ENCODE peak calls at places on chromosomes 6 and 20, in four cellular contexts. One of them, this sample, is unnamed. For H3K27me3, the result is how much of the 10 kb centered on the place peaks cover.

GRCh38 chr6:166676270-166676860 is 49.3 kb upstream of the RPS6KA2 start:
- DNase-seq in pancreas: no peak
- DNase-seq in left ventricle myocardium inferior: no peak
- DNase-seq in thoracic aorta: no peak
- DNase-seq in this sample: no peak

GRCh38 chr20:49668181-49668877 is 45.3 kb downstream of the B4GALT5 start:
- DNase-seq in pancreas: no peak
- DNase-seq in left ventricle myocardium inferior: peak
- DNase-seq in thoracic aorta: no peak
- DNase-seq in this sample: no peak

GRCh38 chr20:46808565-46808964 is 86.1 kb upstream of the EYA2 start:
- DNase-seq in pancreas: no peak
- DNase-seq in left ventricle myocardium inferior: no peak
- DNase-seq in thoracic aorta: no peak
- DNase-seq in this sample: no peak

GRCh38 chr6:17493286-17493685 is 99.9 kb downstream of the CAP2 start:
- DNase-seq in pancreas: no peak
- DNase-seq in left ventricle myocardium inferior: no peak
- DNase-seq in thoracic aorta: no peak
- DNase-seq in this sample: peak

GRCh38 chr6:32432050-32432450 is 7.6 kb upstream of the HLA-DRA start:
- DNase-seq in pancreas: no peak
- DNase-seq in left ventricle myocardium inferior: no peak
- DNase-seq in thoracic aorta: no peak
- DNase-seq in this sample: peak

GRCh38 chr6:84411060-84411629 is 183.7 kb upstream of the CEP162 start:
- DNase-seq in pancreas: no peak
- DNase-seq in left ventricle myocardium inferior: no peak
- DNase-seq in thoracic aorta: no peak
- DNase-seq in this sample: no peak

GRCh38 chr6:159533016-159533415 is 160.0 kb downstream of the SOD2 start:
- DNase-seq in pancreas: no peak
- DNase-seq in left ventricle myocardium inferior: no peak
- DNase-seq in thoracic aorta: no peak
- DNase-seq in this sample: no peak

GRCh38 chr6:44956426-44956825 is 371.7 kb upstream of the RUNX2 start:
- DNase-seq in pancreas: no peak
- DNase-seq in left ventricle myocardium inferior: no peak
- DNase-seq in thoracic aorta: no peak
- DNase-seq in this sample: no peak

GRCh38 chr6:2578729-2579128 is 172.0 kb downstream of the MYLK4 start:
- DNase-seq in pancreas: no peak
- DNase-seq in left ventricle myocardium inferior: no peak
- DNase-seq in thoracic aorta: no peak
- DNase-seq in this sample: peak

GRCh38 chr6:138499303-138499991 is at the start of gene NHSL1:
- DNase-seq in pancreas: no peak
- DNase-seq in left ventricle myocardium inferior: no peak
- DNase-seq in thoracic aorta: no peak
- DNase-seq in this sample: no peak

GRCh38 chr6:72905705-72906478 is 284.0 kb downstream of the KCNQ5 start:
- DNase-seq in pancreas: no peak
- DNase-seq in left ventricle myocardium inferior: no peak
- DNase-seq in thoracic aorta: no peak
- DNase-seq in this sample: no peak

GRCh38 chr20:46520976-46521579 is 7.7 kb upstream of the ZNF334 start:
- DNase-seq in pancreas: peak
- DNase-seq in left ventricle myocardium inferior: no peak
- DNase-seq in thoracic aorta: no peak
- DNase-seq in this sample: peak

GRCh38 chr20:2314759-2315439 is 19.1 kb downstream of the TGM3 start:
- DNase-seq in pancreas: peak
- DNase-seq in left ventricle myocardium inferior: peak
- DNase-seq in thoracic aorta: no peak
- DNase-seq in this sample: no peak

GRCh38 chr20:50153153-50153499 is 397 bp downstream of the PEDS1 start:
- DNase-seq in pancreas: no peak
- DNase-seq in left ventricle myocardium inferior: no peak
- DNase-seq in thoracic aorta: no peak
- DNase-seq in this sample: no peak

GRCh38 chr6:140441256-140441655 is 1066.8 kb upstream of the CITED2 start:
- DNase-seq in pancreas: peak
- DNase-seq in left ventricle myocardium inferior: peak
- DNase-seq in thoracic aorta: no peak
- DNase-seq in this sample: peak

GRCh38 chr6:112682088-112682487 is 335.0 kb downstream of the RFPL4B start:
- DNase-seq in pancreas: no peak
- DNase-seq in left ventricle myocardium inferior: no peak
- DNase-seq in thoracic aorta: no peak
- DNase-seq in this sample: no peak

GRCh38 chr20:44414808-44415207 is 59.3 kb downstream of the HNF4A start:
- DNase-seq in pancreas: no peak
- DNase-seq in left ventricle myocardium inferior: no peak
- DNase-seq in thoracic aorta: no peak
- DNase-seq in this sample: no peak

GRCh38 chr20:31484001-31484400 is 8.9 kb downstream of the REM1 start:
- DNase-seq in pancreas: no peak
- DNase-seq in left ventricle myocardium inferior: no peak
- DNase-seq in thoracic aorta: no peak
- DNase-seq in this sample: peak

GRCh38 chr6:113596907-113597583 is 260.1 kb upstream of the MARCKS start:
- DNase-seq in pancreas: no peak
- DNase-seq in left ventricle myocardium inferior: no peak
- DNase-seq in thoracic aorta: no peak
- DNase-seq in this sample: no peak

GRCh38 chr6:154070041-154070440 is 31.0 kb downstream of the OPRM1 start:
- DNase-seq in pancreas: no peak
- DNase-seq in left ventricle myocardium inferior: no peak
- DNase-seq in thoracic aorta: no peak
- DNase-seq in this sample: no peak

GRCh38 chr6:36319436-36319762 is 17.3 kb downstream of the BNIP5 start:
- DNase-seq in pancreas: no peak
- DNase-seq in left ventricle myocardium inferior: no peak
- DNase-seq in thoracic aorta: no peak
- DNase-seq in this sample: no peak

GRCh38 chr20:10673831-10674683 is at the start of gene JAG1:
- DNase-seq in pancreas: peak
- DNase-seq in left ventricle myocardium inferior: peak
- DNase-seq in thoracic aorta: peak
- DNase-seq in this sample: peak

GRCh38 chr20:10524643-10525042 is 89.5 kb downstream of the SLX4IP start:
- DNase-seq in pancreas: no peak
- DNase-seq in left ventricle myocardium inferior: no peak
- DNase-seq in thoracic aorta: no peak
- DNase-seq in this sample: no peak

GRCh38 chr6:44456070-44456965 is 68.8 kb downstream of the CDC5L start:
- DNase-seq in pancreas: peak
- DNase-seq in left ventricle myocardium inferior: no peak
- DNase-seq in thoracic aorta: no peak
- DNase-seq in this sample: peak

GRCh38 chr20:58870293-58871014 is 17.9 kb downstream of the GNAS start:
- DNase-seq in pancreas: peak
- DNase-seq in left ventricle myocardium inferior: peak
- DNase-seq in thoracic aorta: no peak
- DNase-seq in this sample: peak

GRCh38 chr20:2798814-2799213 is 1.6 kb downstream of the CPXM1 start:
- DNase-seq in pancreas: no peak
- DNase-seq in left ventricle myocardium inferior: no peak
- DNase-seq in thoracic aorta: no peak
- DNase-seq in this sample: no peak

GRCh38 chr6:73285674-73286283 is 22.8 kb upstream of the KHDC1 start:
- DNase-seq in pancreas: no peak
- DNase-seq in left ventricle myocardium inferior: no peak
- DNase-seq in thoracic aorta: no peak
- DNase-seq in this sample: peak

GRCh38 chr6:71309666-71310065 is 21.1 kb downstream of the OGFRL1 start:
- DNase-seq in pancreas: no peak
- DNase-seq in left ventricle myocardium inferior: no peak
- DNase-seq in thoracic aorta: no peak
- DNase-seq in this sample: no peak

GRCh38 chr6:32194825-32195651 is 2.6 kb upstream of the GPSM3 start:
- DNase-seq in pancreas: no peak
- DNase-seq in left ventricle myocardium inferior: no peak
- DNase-seq in thoracic aorta: no peak
- DNase-seq in this sample: peak

GRCh38 chr6:82169138-82169876 is 78.2 kb downstream of the IBTK start:
- DNase-seq in pancreas: no peak
- DNase-seq in left ventricle myocardium inferior: no peak
- DNase-seq in thoracic aorta: no peak
- DNase-seq in this sample: no peak

GRCh38 chr6:33174784-33175183 is 17.5 kb downstream of the COL11A2 start:
- DNase-seq in pancreas: no peak
- DNase-seq in left ventricle myocardium inferior: no peak
- DNase-seq in thoracic aorta: no peak
- DNase-seq in this sample: no peak

GRCh38 chr6:167762259-167762962 is 64.3 kb upstream of the AFDN start:
- DNase-seq in pancreas: no peak
- DNase-seq in left ventricle myocardium inferior: no peak
- DNase-seq in thoracic aorta: no peak
- DNase-seq in this sample: no peak

GRCh38 chr6:5084192-5084786 is 852 bp upstream of the PPP1R3G start:
- DNase-seq in pancreas: peak
- DNase-seq in left ventricle myocardium inferior: peak
- DNase-seq in thoracic aorta: no peak
- DNase-seq in this sample: no peak

GRCh38 chr6:169805242-169805838 is 53.9 kb downstream of the ERMARD start:
- DNase-seq in pancreas: no peak
- DNase-seq in left ventricle myocardium inferior: no peak
- DNase-seq in thoracic aorta: no peak
- DNase-seq in this sample: no peak

GRCh38 chr20:13220194-13220856 is 749 bp upstream of the ISM1 start:
- DNase-seq in pancreas: peak
- DNase-seq in left ventricle myocardium inferior: peak
- DNase-seq in thoracic aorta: no peak
- DNase-seq in this sample: peak

GRCh38 chr6:16237242-16237641 is 1.1 kb upstream of the GMPR start:
- DNase-seq in pancreas: no peak
- DNase-seq in left ventricle myocardium inferior: no peak
- DNase-seq in thoracic aorta: no peak
- DNase-seq in this sample: no peak
- H3K27ac ChIP-seq in pancreas: peak
- H3K27ac ChIP-seq in left ventricle myocardium inferior: peak
- H3K27ac ChIP-seq in thoracic aorta: peak
- H3K27ac ChIP-seq in this sample: no peak

GRCh38 chr6:41659935-41660334 is 21.7 kb downstream of the MDFI start:
- DNase-seq in pancreas: no peak
- DNase-seq in left ventricle myocardium inferior: no peak
- DNase-seq in thoracic aorta: no peak
- DNase-seq in this sample: no peak
- H3K27me3 ChIP-seq in pancreas: under half
- H3K27me3 ChIP-seq in left ventricle myocardium inferior: under half
- H3K27me3 ChIP-seq in thoracic aorta: under half
- H3K27me3 ChIP-seq in this sample: under half

GRCh38 chr6:123677897-123678296 is 41.1 kb upstream of the TRDN start:
- DNase-seq in pancreas: no peak
- DNase-seq in left ventricle myocardium inferior: no peak
- DNase-seq in thoracic aorta: no peak
- DNase-seq in this sample: no peak

GRCh38 chr6:123676793-123677192 is 40.0 kb upstream of the TRDN start:
- DNase-seq in pancreas: no peak
- DNase-seq in left ventricle myocardium inferior: no peak
- DNase-seq in thoracic aorta: no peak
- DNase-seq in this sample: no peak

GRCh38 chr6:123687864-123688263 is 51.1 kb upstream of the TRDN start:
- DNase-seq in pancreas: no peak
- DNase-seq in left ventricle myocardium inferior: no peak
- DNase-seq in thoracic aorta: no peak
- DNase-seq in this sample: no peak

GRCh38 chr6:123681957-123682462 is 45.3 kb upstream of the TRDN start:
- DNase-seq in pancreas: no peak
- DNase-seq in left ventricle myocardium inferior: no peak
- DNase-seq in thoracic aorta: no peak
- DNase-seq in this sample: no peak
- H3K4me3 ChIP-seq in pancreas: no peak
- H3K4me3 ChIP-seq in left ventricle myocardium inferior: no peak
- H3K4me3 ChIP-seq in thoracic aorta: no peak
- H3K4me3 ChIP-seq in this sample: no peak

GRCh38 chr6:144528605-144529425 is 243.7 kb downstream of the UTRN start:
- DNase-seq in pancreas: no peak
- DNase-seq in left ventricle myocardium inferior: no peak
- DNase-seq in thoracic aorta: no peak
- DNase-seq in this sample: no peak
- H3K27ac ChIP-seq in pancreas: no peak
- H3K27ac ChIP-seq in left ventricle myocardium inferior: no peak
- H3K27ac ChIP-seq in thoracic aorta: no peak
- H3K27ac ChIP-seq in this sample: no peak

This sample was measured in endothelial cell of umbilical vein.